ENCODE peak calls at places on chromosomes 11 and 22, in eight cellular contexts. One of them, this sample, is unnamed.

GRCh38 chr22:20117656-20118571 is 888 bp upstream of the TRMT2A start:
- DNase-seq in left cardiac atrium: peak
- DNase-seq in NCI-H187 treated with DMSO at 0.1 percent for 48 hours: no peak
- DNase-seq in germinal center: peak
- DNase-seq in NCI-H69: peak
- DNase-seq in A172: no peak
- DNase-seq in trophoblast cell: peak
- DNase-seq in stimulated activated naive CD4-positive, alpha-beta T cell: peak
- DNase-seq in this sample: peak

GRCh38 chr11:120912504-120912903 is 111.4 kb upstream of the TBCEL start:
- DNase-seq in left cardiac atrium: no peak
- DNase-seq in NCI-H187 treated with DMSO at 0.1 percent for 48 hours: no peak
- DNase-seq in germinal center: no peak
- DNase-seq in NCI-H69: peak
- DNase-seq in A172: peak
- DNase-seq in trophoblast cell: peak
- DNase-seq in stimulated activated naive CD4-positive, alpha-beta T cell: no peak
- DNase-seq in this sample: no peak

GRCh38 chr22:20305894-20306645 is 13.8 kb downstream of the DGCR6L start:
- DNase-seq in left cardiac atrium: peak
- DNase-seq in NCI-H187 treated with DMSO at 0.1 percent for 48 hours: no peak
- DNase-seq in germinal center: no peak
- DNase-seq in NCI-H69: no peak
- DNase-seq in A172: no peak
- DNase-seq in trophoblast cell: no peak
- DNase-seq in stimulated activated naive CD4-positive, alpha-beta T cell: no peak
- DNase-seq in this sample: no peak

GRCh38 chr11:108524422-108524821 is 26.2 kb upstream of the POGLUT3 start:
- DNase-seq in left cardiac atrium: no peak
- DNase-seq in NCI-H187 treated with DMSO at 0.1 percent for 48 hours: no peak
- DNase-seq in germinal center: no peak
- DNase-seq in NCI-H69: no peak
- DNase-seq in A172: no peak
- DNase-seq in trophoblast cell: peak
- DNase-seq in stimulated activated naive CD4-positive, alpha-beta T cell: no peak
- DNase-seq in this sample: no peak

GRCh38 chr11:124712392-124712791 is 27.4 kb upstream of the NRGN start:
- DNase-seq in left cardiac atrium: no peak
- DNase-seq in NCI-H187 treated with DMSO at 0.1 percent for 48 hours: no peak
- DNase-seq in germinal center: no peak
- DNase-seq in NCI-H69: peak
- DNase-seq in A172: no peak
- DNase-seq in trophoblast cell: no peak
- DNase-seq in stimulated activated naive CD4-positive, alpha-beta T cell: no peak
- DNase-seq in this sample: no peak

GRCh38 chr11:1017269-1018005 is 19.1 kb downstream of the MUC6 start:
- DNase-seq in left cardiac atrium: no peak
- DNase-seq in NCI-H187 treated with DMSO at 0.1 percent for 48 hours: no peak
- DNase-seq in germinal center: no peak
- DNase-seq in NCI-H69: no peak
- DNase-seq in A172: peak
- DNase-seq in trophoblast cell: no peak
- DNase-seq in stimulated activated naive CD4-positive, alpha-beta T cell: no peak
- DNase-seq in this sample: no peak

GRCh38 chr11:76888989-76889388 is 28.3 kb downstream of the ACER3 start:
- DNase-seq in left cardiac atrium: no peak
- DNase-seq in NCI-H187 treated with DMSO at 0.1 percent for 48 hours: no peak
- DNase-seq in germinal center: no peak
- DNase-seq in NCI-H69: no peak
- DNase-seq in A172: peak
- DNase-seq in trophoblast cell: peak
- DNase-seq in stimulated activated naive CD4-positive, alpha-beta T cell: no peak
- DNase-seq in this sample: no peak

GRCh38 chr11:27716850-27717249 is 16.6 kb upstream of the BDNF start:
- DNase-seq in left cardiac atrium: no peak
- DNase-seq in NCI-H187 treated with DMSO at 0.1 percent for 48 hours: no peak
- DNase-seq in germinal center: no peak
- DNase-seq in NCI-H69: no peak
- DNase-seq in A172: no peak
- DNase-seq in trophoblast cell: peak
- DNase-seq in stimulated activated naive CD4-positive, alpha-beta T cell: no peak
- DNase-seq in this sample: no peak

GRCh38 chr22:40679249-40679963 is at the start of gene MCHR1:
- DNase-seq in left cardiac atrium: no peak
- DNase-seq in NCI-H187 treated with DMSO at 0.1 percent for 48 hours: no peak
- DNase-seq in germinal center: no peak
- DNase-seq in NCI-H69: no peak
- DNase-seq in A172: no peak
- DNase-seq in trophoblast cell: no peak
- DNase-seq in stimulated activated naive CD4-positive, alpha-beta T cell: no peak
- DNase-seq in this sample: no peak

GRCh38 chr11:32781721-32782120 is 12.7 kb downstream of the CCDC73 start:
- DNase-seq in left cardiac atrium: no peak
- DNase-seq in NCI-H187 treated with DMSO at 0.1 percent for 48 hours: no peak
- DNase-seq in germinal center: no peak
- DNase-seq in NCI-H69: peak
- DNase-seq in A172: no peak
- DNase-seq in trophoblast cell: no peak
- DNase-seq in stimulated activated naive CD4-positive, alpha-beta T cell: no peak
- DNase-seq in this sample: no peak

GRCh38 chr11:68780829-68781228 is 29.5 kb upstream of the TESMIN start:
- DNase-seq in left cardiac atrium: peak
- DNase-seq in NCI-H187 treated with DMSO at 0.1 percent for 48 hours: no peak
- DNase-seq in germinal center: peak
- DNase-seq in NCI-H69: no peak
- DNase-seq in A172: no peak
- DNase-seq in trophoblast cell: no peak
- DNase-seq in stimulated activated naive CD4-positive, alpha-beta T cell: no peak
- DNase-seq in this sample: peak

GRCh38 chr11:72439455-72439854 is 5.1 kb upstream of the CLPB start:
- DNase-seq in left cardiac atrium: no peak
- DNase-seq in NCI-H187 treated with DMSO at 0.1 percent for 48 hours: no peak
- DNase-seq in germinal center: no peak
- DNase-seq in NCI-H69: no peak
- DNase-seq in A172: peak
- DNase-seq in trophoblast cell: no peak
- DNase-seq in stimulated activated naive CD4-positive, alpha-beta T cell: no peak
- DNase-seq in this sample: no peak

GRCh38 chr11:45181595-45182550 is 35.4 kb downstream of the PRDM11 start:
- DNase-seq in left cardiac atrium: no peak
- DNase-seq in NCI-H187 treated with DMSO at 0.1 percent for 48 hours: no peak
- DNase-seq in germinal center: no peak
- DNase-seq in NCI-H69: no peak
- DNase-seq in A172: no peak
- DNase-seq in trophoblast cell: no peak
- DNase-seq in stimulated activated naive CD4-positive, alpha-beta T cell: no peak
- DNase-seq in this sample: no peak

GRCh38 chr11:65833297-65834030 is at the start of gene SNX32:
- DNase-seq in left cardiac atrium: peak
- DNase-seq in NCI-H187 treated with DMSO at 0.1 percent for 48 hours: peak
- DNase-seq in germinal center: peak
- DNase-seq in NCI-H69: peak
- DNase-seq in A172: no peak
- DNase-seq in trophoblast cell: peak
- DNase-seq in stimulated activated naive CD4-positive, alpha-beta T cell: peak
- DNase-seq in this sample: peak

GRCh38 chr11:57566564-57567209 is 785 bp downstream of the UBE2L6 start:
- DNase-seq in left cardiac atrium: no peak
- DNase-seq in NCI-H187 treated with DMSO at 0.1 percent for 48 hours: no peak
- DNase-seq in germinal center: no peak
- DNase-seq in NCI-H69: no peak
- DNase-seq in A172: no peak
- DNase-seq in trophoblast cell: peak
- DNase-seq in stimulated activated naive CD4-positive, alpha-beta T cell: no peak
- DNase-seq in this sample: no peak

GRCh38 chr11:2807801-2808241 is 77.8 kb downstream of the CDKN1C start:
- DNase-seq in left cardiac atrium: peak
- DNase-seq in NCI-H187 treated with DMSO at 0.1 percent for 48 hours: no peak
- DNase-seq in germinal center: no peak
- DNase-seq in NCI-H69: peak
- DNase-seq in A172: no peak
- DNase-seq in trophoblast cell: no peak
- DNase-seq in stimulated activated naive CD4-positive, alpha-beta T cell: no peak
- DNase-seq in this sample: peak

GRCh38 chr22:37065961-37066360 is 14.4 kb downstream of the KCTD17 start:
- DNase-seq in left cardiac atrium: no peak
- DNase-seq in NCI-H187 treated with DMSO at 0.1 percent for 48 hours: no peak
- DNase-seq in germinal center: no peak
- DNase-seq in NCI-H69: no peak
- DNase-seq in A172: no peak
- DNase-seq in trophoblast cell: no peak
- DNase-seq in stimulated activated naive CD4-positive, alpha-beta T cell: no peak
- DNase-seq in this sample: no peak

GRCh38 chr11:10693509-10694071 is at the start of gene IRAG1:
- DNase-seq in left cardiac atrium: peak
- DNase-seq in NCI-H187 treated with DMSO at 0.1 percent for 48 hours: no peak
- DNase-seq in germinal center: no peak
- DNase-seq in NCI-H69: no peak
- DNase-seq in A172: no peak
- DNase-seq in trophoblast cell: no peak
- DNase-seq in stimulated activated naive CD4-positive, alpha-beta T cell: no peak
- DNase-seq in this sample: peak

GRCh38 chr11:129374081-129374992 is 1.3 kb upstream of the BARX2 start:
- DNase-seq in left cardiac atrium: no peak
- DNase-seq in NCI-H187 treated with DMSO at 0.1 percent for 48 hours: no peak
- DNase-seq in germinal center: no peak
- DNase-seq in NCI-H69: peak
- DNase-seq in A172: no peak
- DNase-seq in trophoblast cell: peak
- DNase-seq in stimulated activated naive CD4-positive, alpha-beta T cell: no peak
- DNase-seq in this sample: no peak

GRCh38 chr11:85953491-85954143 is 98.4 kb downstream of the CCDC83 start:
- DNase-seq in left cardiac atrium: no peak
- DNase-seq in NCI-H187 treated with DMSO at 0.1 percent for 48 hours: no peak
- DNase-seq in germinal center: no peak
- DNase-seq in NCI-H69: no peak
- DNase-seq in A172: no peak
- DNase-seq in trophoblast cell: peak
- DNase-seq in stimulated activated naive CD4-positive, alpha-beta T cell: no peak
- DNase-seq in this sample: no peak

GRCh38 chr11:10979529-10979928 is 121.7 kb upstream of the ZBED5 start:
- DNase-seq in left cardiac atrium: no peak
- DNase-seq in NCI-H187 treated with DMSO at 0.1 percent for 48 hours: no peak
- DNase-seq in germinal center: no peak
- DNase-seq in NCI-H69: no peak
- DNase-seq in A172: no peak
- DNase-seq in trophoblast cell: no peak
- DNase-seq in stimulated activated naive CD4-positive, alpha-beta T cell: no peak
- DNase-seq in this sample: no peak

GRCh38 chr22:50208939-50209892 is 8.4 kb downstream of the SELENOO start:
- DNase-seq in left cardiac atrium: no peak
- DNase-seq in NCI-H187 treated with DMSO at 0.1 percent for 48 hours: no peak
- DNase-seq in germinal center: no peak
- DNase-seq in NCI-H69: no peak
- DNase-seq in A172: no peak
- DNase-seq in trophoblast cell: no peak
- DNase-seq in stimulated activated naive CD4-positive, alpha-beta T cell: no peak
- DNase-seq in this sample: peak

GRCh38 chr11:130212431-130212961 is 52.9 kb downstream of the ST14 start:
- DNase-seq in left cardiac atrium: no peak
- DNase-seq in NCI-H187 treated with DMSO at 0.1 percent for 48 hours: no peak
- DNase-seq in germinal center: no peak
- DNase-seq in NCI-H69: no peak
- DNase-seq in A172: no peak
- DNase-seq in trophoblast cell: no peak
- DNase-seq in stimulated activated naive CD4-positive, alpha-beta T cell: no peak
- DNase-seq in this sample: peak

GRCh38 chr11:34052608-34053160 is 1.2 kb downstream of the CAPRIN1 start:
- DNase-seq in left cardiac atrium: peak
- DNase-seq in NCI-H187 treated with DMSO at 0.1 percent for 48 hours: no peak
- DNase-seq in germinal center: peak
- DNase-seq in NCI-H69: peak
- DNase-seq in A172: no peak
- DNase-seq in trophoblast cell: peak
- DNase-seq in stimulated activated naive CD4-positive, alpha-beta T cell: peak
- DNase-seq in this sample: peak

GRCh38 chr11:910044-910588 is 494 bp downstream of the CHID1 start:
- DNase-seq in left cardiac atrium: peak
- DNase-seq in NCI-H187 treated with DMSO at 0.1 percent for 48 hours: no peak
- DNase-seq in germinal center: peak
- DNase-seq in NCI-H69: peak
- DNase-seq in A172: no peak
- DNase-seq in trophoblast cell: no peak
- DNase-seq in stimulated activated naive CD4-positive, alpha-beta T cell: no peak
- DNase-seq in this sample: no peak

GRCh38 chr22:44536411-44536810 is 38.4 kb upstream of the RTL6 start:
- DNase-seq in left cardiac atrium: no peak
- DNase-seq in NCI-H187 treated with DMSO at 0.1 percent for 48 hours: no peak
- DNase-seq in germinal center: no peak
- DNase-seq in NCI-H69: no peak
- DNase-seq in A172: no peak
- DNase-seq in trophoblast cell: no peak
- DNase-seq in stimulated activated naive CD4-positive, alpha-beta T cell: no peak
- DNase-seq in this sample: no peak

GRCh38 chr11:2752923-2753322 is 53.1 kb upstream of the KCNQ1OT1 start:
- DNase-seq in left cardiac atrium: no peak
- DNase-seq in NCI-H187 treated with DMSO at 0.1 percent for 48 hours: no peak
- DNase-seq in germinal center: no peak
- DNase-seq in NCI-H69: no peak
- DNase-seq in A172: no peak
- DNase-seq in trophoblast cell: peak
- DNase-seq in stimulated activated naive CD4-positive, alpha-beta T cell: no peak
- DNase-seq in this sample: peak

GRCh38 chr22:17964647-17965046 is 59.7 kb downstream of the MICAL3 start:
- DNase-seq in left cardiac atrium: no peak
- DNase-seq in NCI-H187 treated with DMSO at 0.1 percent for 48 hours: no peak
- DNase-seq in germinal center: peak
- DNase-seq in NCI-H69: no peak
- DNase-seq in A172: no peak
- DNase-seq in trophoblast cell: no peak
- DNase-seq in stimulated activated naive CD4-positive, alpha-beta T cell: no peak
- DNase-seq in this sample: no peak

GRCh38 chr11:2562181-2562581 is 117.4 kb downstream of the KCNQ1 start:
- DNase-seq in left cardiac atrium: peak
- DNase-seq in NCI-H187 treated with DMSO at 0.1 percent for 48 hours: no peak
- DNase-seq in germinal center: no peak
- DNase-seq in NCI-H69: no peak
- DNase-seq in A172: no peak
- DNase-seq in trophoblast cell: peak
- DNase-seq in stimulated activated naive CD4-positive, alpha-beta T cell: no peak
- DNase-seq in this sample: peak

GRCh38 chr22:21447694-21448402 is 19.3 kb upstream of the TMEM191C start:
- DNase-seq in left cardiac atrium: peak
- DNase-seq in NCI-H187 treated with DMSO at 0.1 percent for 48 hours: no peak
- DNase-seq in germinal center: no peak
- DNase-seq in NCI-H69: no peak
- DNase-seq in A172: no peak
- DNase-seq in trophoblast cell: no peak
- DNase-seq in stimulated activated naive CD4-positive, alpha-beta T cell: no peak
- DNase-seq in this sample: no peak

GRCh38 chr11:30919389-30920172 is 333.4 kb upstream of the MPPED2 start:
- DNase-seq in left cardiac atrium: no peak
- DNase-seq in NCI-H187 treated with DMSO at 0.1 percent for 48 hours: no peak
- DNase-seq in germinal center: no peak
- DNase-seq in NCI-H69: no peak
- DNase-seq in A172: no peak
- DNase-seq in trophoblast cell: peak
- DNase-seq in stimulated activated naive CD4-positive, alpha-beta T cell: no peak
- DNase-seq in this sample: no peak

This sample was measured in heart left ventricle.